ENCODE peak calls at places on chromosomes 3 and 15, in four cellular contexts. A is K562, I is HepG2, V is GM12878. S is an unnamed sample.
A peak's percentile ranks its signal among the peaks of the same experiment; 100 is the strongest.

GRCh38 chr3:183117046-183117445 is 17.8 kb upstream of the MCCC1 start:
- DNase-seq in A (no peak), I (no peak), V (no peak), S (no peak)

GRCh38 chr3:34683851-34684250 is 885.4 kb downstream of the PDCD6IP start:
- DNase-seq in A (peak; percentile 11), I (peak; percentile 22), V (peak; percentile 9), S (peak; percentile 2)

GRCh38 chr3:100850156-100850555 is 140.9 kb downstream of the TFG start:
- DNase-seq in A (no peak), I (no peak), V (no peak), S (no peak)

GRCh38 chr3:171415070-171415469 is 45.1 kb downstream of the TNIK start:
- DNase-seq in A (no peak), I (no peak), V (no peak), S (no peak)

GRCh38 chr3:12601072-12601471 is 44.2 kb downstream of the MKRN2 start:
- DNase-seq in A (no peak), I (peak; percentile 12), V (no peak), S (peak; percentile 21)

GRCh38 chr15:32669870-32670623 is 28.5 kb downstream of the SCG5 start:
- DNase-seq in A (no peak), I (peak; percentile 84), V (no peak), S (no peak)

GRCh38 chr3:174409085-174409743 is 449.9 kb upstream of the NAALADL2 start:
- DNase-seq in A (no peak), I (no peak), V (no peak), S (no peak)

GRCh38 chr15:52651114-52651513 is 28.1 kb downstream of the ATOSA start:
- DNase-seq in A (no peak), I (no peak), V (no peak), S (no peak)

GRCh38 chr3:21562225-21562624 is 188.8 kb downstream of the ZNF385D start:
- DNase-seq in A (no peak), I (no peak), V (no peak), S (no peak)

GRCh38 chr15:81061490-81062235 is 60.9 kb downstream of the TLNRD1 start:
- DNase-seq in A (no peak), I (no peak), V (no peak), S (no peak)

GRCh38 chr3:116179091-116179490 is 266.2 kb downstream of the LSAMP start:
- DNase-seq in A (no peak), I (no peak), V (no peak), S (no peak)

GRCh38 chr3:66297260-66297863 is 76.6 kb downstream of the SLC25A26 start:
- DNase-seq in A (no peak), I (no peak), V (no peak), S (no peak)

GRCh38 chr3:31039145-31039544 is 144.7 kb upstream of the GADL1 start:
- DNase-seq in A (no peak), I (no peak), V (no peak), S (no peak)

GRCh38 chr3:31048143-31048542 is 153.7 kb upstream of the GADL1 start:
- DNase-seq in A (no peak), I (no peak), V (no peak), S (no peak)

GRCh38 chr3:31047673-31048072 is 153.2 kb upstream of the GADL1 start:
- DNase-seq in A (no peak), I (no peak), V (no peak), S (no peak)

GRCh38 chr3:31041161-31041978 is 146.9 kb upstream of the GADL1 start:
- DNase-seq in A (no peak), I (peak; percentile 25), V (no peak), S (peak; percentile 29)

GRCh38 chr3:31043184-31043819 is 148.8 kb upstream of the GADL1 start:
- DNase-seq in A (no peak), I (no peak), V (no peak), S (no peak)
- TF ChIP-seq CHD4 in A (no peak), I (no peak), V (no peak), S (no peak)

GRCh38 chr3:49333091-49333490 is 6.8 kb downstream of the USP4 start:
- DNase-seq in A (no peak), I (no peak), V (no peak), S (no peak)
- TF ChIP-seq CHD4 in A (no peak), I (no peak), V (no peak), S (no peak)

DNA sequence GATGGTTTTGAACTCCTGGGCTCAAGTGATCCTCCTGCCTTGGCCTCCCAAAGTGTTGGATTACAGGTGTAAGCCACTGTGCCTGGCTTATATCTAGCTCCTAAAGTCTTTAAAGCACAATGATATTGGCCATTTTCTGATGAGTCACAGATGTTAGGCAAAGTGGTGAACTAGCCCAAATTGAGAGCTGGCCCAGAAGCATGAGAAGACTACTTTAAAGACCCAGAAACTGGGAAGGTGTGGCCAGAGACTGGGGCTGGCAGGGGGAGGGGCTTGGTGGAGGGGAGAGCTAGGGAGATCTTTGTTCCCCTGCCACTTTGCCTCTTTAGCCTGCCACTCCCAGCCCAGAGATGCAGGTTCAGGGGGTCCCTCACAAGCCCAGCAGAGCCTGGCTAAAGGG is 21.6 kb downstream of the CHRNA3 start:
- DNase-seq in A (peak; percentile 39), I (no peak), V (no peak), S (no peak)
- TF ChIP-seq CHD4 in A (no peak), I (no peak), V (no peak), S (no peak)

DNA sequence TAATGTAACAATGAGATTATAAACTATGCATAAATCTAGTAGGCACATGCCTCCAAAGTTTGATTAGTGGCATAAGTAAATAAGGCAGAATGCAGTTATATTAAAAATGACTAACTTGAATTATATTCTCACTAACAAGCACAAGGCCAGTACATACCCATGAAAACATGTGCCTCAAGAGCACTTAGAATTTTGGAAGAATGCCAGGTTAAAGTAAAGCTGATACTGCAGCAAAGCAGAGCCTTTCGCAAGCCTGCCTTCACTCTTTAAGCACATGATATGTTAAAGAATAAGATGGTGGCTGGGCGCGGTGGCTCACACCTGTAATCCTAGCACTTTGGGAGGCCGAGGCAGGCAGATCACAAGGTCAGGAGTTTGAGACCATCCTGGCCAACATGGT is 49.0 kb downstream of the KBTBD12 start:
- DNase-seq in A (no peak), I (no peak), V (no peak), S (peak; percentile 4)
- TF ChIP-seq CHD4 in A (no peak), I (no peak), V (no peak), S (no peak)

DNA sequence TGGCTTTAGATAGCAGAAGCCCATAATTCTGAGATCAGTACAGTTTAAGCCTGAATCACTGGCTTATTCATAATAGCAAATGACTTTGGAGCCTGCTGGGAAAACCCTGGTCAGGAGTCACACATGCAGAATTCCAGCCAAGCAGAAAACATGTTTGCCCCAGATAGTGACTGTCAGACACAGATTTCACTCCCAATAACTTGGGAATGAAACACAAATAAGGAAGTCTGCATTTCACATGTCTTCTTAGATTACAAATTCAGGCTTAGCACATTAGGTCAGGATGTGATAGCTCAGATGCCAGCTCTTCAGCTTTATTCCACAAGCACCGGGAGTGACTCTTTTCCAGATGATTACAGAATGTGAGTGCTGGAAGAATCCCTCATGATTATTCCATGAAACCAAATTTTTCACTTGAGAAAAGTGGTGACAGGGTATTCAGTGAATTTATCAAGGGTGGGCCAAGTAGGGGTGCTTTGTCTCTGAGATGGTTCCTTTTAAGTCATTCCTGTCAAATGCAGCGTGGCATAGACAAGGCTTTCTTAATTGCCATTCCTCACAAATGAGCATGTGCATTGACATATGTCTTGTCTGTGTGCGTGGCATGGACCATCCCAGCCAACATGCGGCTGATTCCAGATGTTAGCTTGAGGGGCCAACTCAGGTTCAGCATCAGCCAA is 190.9 kb downstream of the EPHB1 start:
- DNase-seq in A (no peak), I (no peak), V (no peak), S (no peak)
- TF ChIP-seq CHD4 in A (no peak), I (no peak), V (no peak), S (no peak)

DNA sequence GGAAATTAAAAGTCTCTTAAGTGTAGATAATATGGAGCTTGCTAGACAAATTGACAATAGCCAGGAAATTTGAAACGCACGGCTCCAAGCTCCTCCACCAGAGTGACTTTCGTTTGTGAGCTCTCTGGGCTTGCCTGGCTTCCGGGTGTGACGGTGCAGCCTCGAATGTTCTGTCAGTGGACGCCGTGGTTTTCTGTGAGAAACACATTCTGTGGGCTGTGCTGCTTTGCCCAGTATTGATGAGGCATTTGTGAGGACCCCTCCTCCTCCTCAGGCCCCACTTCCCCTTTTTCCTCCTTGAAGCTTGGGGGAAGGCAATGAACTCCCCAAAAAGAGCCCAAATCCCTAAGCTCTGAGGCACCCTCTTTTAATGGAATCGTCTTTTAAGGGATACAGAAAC is 40.7 kb downstream of the POLR2M start:
- DNase-seq in A (peak; percentile 33), I (no peak), V (no peak), S (no peak)
- TF ChIP-seq CHD4 in A (no peak), I (no peak), V (no peak), S (no peak)

GRCh38 chr3:9809239-9809614 is 835 bp upstream of the TTLL3 start:
- DNase-seq in A (no peak), I (no peak), V (no peak), S (no peak)

GRCh38 chr3:9810846-9811245 is 784 bp downstream of the TTLL3 start:
- DNase-seq in A (no peak), I (no peak), V (no peak), S (no peak)

GRCh38 chr3:9810357-9810726 is 280 bp downstream of the TTLL3 start:
- DNase-seq in A (no peak), I (no peak), V (no peak), S (no peak)

GRCh38 chr3:9808345-9809037 is 1.6 kb upstream of the TTLL3 start:
- DNase-seq in A (peak; percentile 44), I (peak; percentile 31), V (no peak), S (peak; percentile 70)

DNA sequence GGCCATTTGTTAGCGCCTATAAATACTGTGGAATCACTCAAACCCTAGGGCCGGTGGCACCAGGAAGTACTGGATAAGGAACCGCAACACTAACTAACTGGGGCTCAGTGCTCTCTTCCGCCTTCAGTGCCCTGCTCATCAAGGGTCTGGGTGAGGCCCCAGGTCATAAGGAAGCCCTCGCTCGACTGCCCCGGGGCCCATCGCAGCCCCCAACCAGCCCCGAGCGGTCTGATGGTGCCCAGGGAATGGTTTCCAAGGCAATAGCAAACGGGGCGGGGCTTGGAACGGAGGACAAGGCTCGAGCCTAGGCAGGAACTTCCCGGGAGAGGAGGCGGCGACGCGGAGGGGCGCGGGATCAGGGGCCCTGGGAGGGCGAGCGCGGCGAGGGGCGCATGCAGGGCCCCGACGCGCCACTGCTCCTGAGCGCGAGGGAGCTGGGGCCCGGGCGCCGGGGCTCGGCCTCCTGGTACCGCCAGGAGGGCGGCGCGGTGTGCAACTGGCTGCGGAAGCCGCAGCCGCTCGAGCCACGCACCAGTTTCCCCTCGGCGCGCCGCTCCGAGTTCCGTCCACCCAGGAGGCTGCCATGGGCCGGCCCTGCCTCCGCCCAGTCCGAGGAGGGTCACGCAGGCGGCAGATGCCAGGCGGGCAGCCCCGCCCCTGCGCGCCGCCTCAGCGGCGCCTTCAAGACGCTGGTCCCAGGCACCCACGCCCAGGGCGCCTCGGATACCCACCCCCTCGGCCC is at the start of gene TTLL3:
- DNase-seq in A (no peak), I (no peak), V (no peak), S (peak; percentile 73)
- TF ChIP-seq CHD4 in A (no peak), I (no peak), V (no peak), S (no peak)

GRCh38 chr3:64255941-64256340 is 30.7 kb upstream of the PRICKLE2 start:
- DNase-seq in A (no peak), I (peak; percentile 18), V (no peak), S (no peak)
- TF ChIP-seq CHD4 in A (no peak), I (no peak), V (no peak), S (no peak)